ENCODE peak calls at places on chromosome 2, in five cellular contexts. E is naive thymus-derived CD8-positive, alpha-beta T cell; Q is stimulated activated CD8-positive, alpha-beta memory T cell treated with anti-CD3 and anti-CD28 coated beads, Interleukin-7, amount 100 ng/mL, for 48 hours; U is NCI-H774; X is breast epithelium. V is an unnamed sample.

GRCh38 chr2:40304340-40304739 is 147.6 kb downstream of the SLC8A1 start:
- DNase-seq in U (no peak), X (peak), Q (no peak), E (no peak), V (peak)

GRCh38 chr2:79971807-79972206 is 332.7 kb downstream of the LRRTM1 start:
- DNase-seq in Q (no peak), E (no peak), X (no peak), U (no peak), V (no peak)

GRCh38 chr2:217263796-217264195 is 403.9 kb upstream of the TNP1 start:
- DNase-seq in Q (no peak), E (no peak), U (no peak), X (no peak), V (no peak)

GRCh38 chr2:45173513-45173912 is 164.3 kb upstream of the SIX2 start:
- DNase-seq in Q (no peak), X (no peak), U (no peak), E (no peak), V (peak)

GRCh38 chr2:182372661-182373060 is 54.2 kb downstream of the PDE1A start:
- DNase-seq in U (no peak), Q (no peak), X (no peak), E (no peak), V (peak)

GRCh38 chr2:1651131-1652066 is 92.9 kb downstream of the PXDN start:
- DNase-seq in E (no peak), U (no peak), Q (no peak), X (no peak), V (no peak)

GRCh38 chr2:125837108-125837507 is 818.9 kb upstream of the GYPC start:
- DNase-seq in U (no peak), E (no peak), X (no peak), Q (no peak), V (no peak)

GRCh38 chr2:240465765-240466578 is 30.5 kb downstream of the GPC1 start:
- DNase-seq in Q (no peak), U (no peak), X (peak), E (no peak), V (no peak)

GRCh38 chr2:171432969-171433762 is 624 bp downstream of the METTL8 start:
- DNase-seq in E (peak), X (peak), Q (no peak), U (peak), V (peak)

GRCh38 chr2:137928547-137929503 is 35.4 kb upstream of the HNMT start:
- DNase-seq in X (no peak), E (no peak), U (no peak), Q (no peak), V (peak)

GRCh38 chr2:240393831-240394410 is 41.5 kb upstream of the GPC1 start:
- DNase-seq in E (no peak), U (no peak), X (no peak), Q (no peak), V (no peak)

GRCh38 chr2:210623506-210623905 is 67.1 kb downstream of the CPS1 start:
- DNase-seq in U (no peak), Q (no peak), X (no peak), E (no peak), V (peak)

GRCh38 chr2:149657393-149657792 is 69.8 kb upstream of the MMADHC start:
- DNase-seq in U (no peak), E (no peak), X (no peak), Q (no peak), V (no peak)

GRCh38 chr2:60534034-60534393 is 19.4 kb downstream of the BCL11A start:
- DNase-seq in U (no peak), E (no peak), X (no peak), Q (no peak), V (no peak)

V was measured in myocyte.